ENCODE peak calls at places on chromosomes 5 and 9, in six cellular contexts. B is K562, U is H1, O is NT2/D1, Y is HepG2, K is GM12878. C is an unnamed sample.

GRCh38 chr9:129624168-129624759 is 1.7 kb upstream of the NTMT1 start:
- DNase-seq in B (peak; percentile 54), U (peak; percentile 95), O (no peak), Y (peak; percentile 46), K (no peak), C (peak; percentile 45)

GRCh38 chr5:172114875-172115422 is 73.1 kb downstream of the STK10 start:
- DNase-seq in B (no peak), U (no peak), O (no peak), Y (no peak), K (peak; percentile 93), C (no peak)

GRCh38 chr9:88477300-88477751 is 57.7 kb upstream of the NXNL2 start:
- DNase-seq in B (no peak), U (no peak), O (no peak), Y (no peak), K (peak; percentile 35), C (no peak)

GRCh38 chr5:172695431-172696054 is 54.5 kb downstream of the NEURL1B start:
- DNase-seq in B (no peak), U (no peak), O (no peak), Y (no peak), K (no peak), C (no peak)

GRCh38 chr9:35406183-35406959 is 83.5 kb upstream of the RUSC2 start:
- DNase-seq in B (peak; percentile 73), U (peak; percentile 99), O (peak; percentile 56), Y (no peak), K (no peak), C (no peak)

GRCh38 chr9:70746760-70747159 is 332.3 kb upstream of the KLF9 start:
- DNase-seq in B (no peak), U (no peak), O (no peak), Y (no peak), K (no peak), C (no peak)

GRCh38 chr9:71858812-71859211 is 52.2 kb downstream of the ABHD17B start:
- DNase-seq in B (no peak), U (no peak), O (no peak), Y (no peak), K (peak; percentile 36), C (no peak)

GRCh38 chr9:63816742-63817621 is 1468.0 kb downstream of the FOXD4L5 start:
- DNase-seq in B (peak; percentile 60), U (peak; percentile 98), O (peak; percentile 97), Y (peak; percentile 70), K (peak; percentile 80), C (no peak)

GRCh38 chr5:159891371-159891770 is 24.9 kb upstream of the ADRA1B start:
- DNase-seq in B (no peak), U (no peak), O (peak; percentile 47), Y (no peak), K (no peak), C (no peak)

GRCh38 chr5:94672746-94673145 is 54.3 kb downstream of the SLF1 start:
- DNase-seq in B (no peak), U (no peak), O (no peak), Y (no peak), K (no peak), C (no peak)

GRCh38 chr5:14331377-14331776 is 188.2 kb downstream of the TRIO start:
- DNase-seq in B (no peak), U (no peak), O (no peak), Y (no peak), K (no peak), C (no peak)

GRCh38 chr9:80158150-80158549 is 586.4 kb downstream of the TLE4 start:
- DNase-seq in B (no peak), U (no peak), O (no peak), Y (no peak), K (no peak), C (no peak)

GRCh38 chr9:123929177-123929869 is 603 bp downstream of the DENND1A start:
- DNase-seq in B (peak; percentile 33), U (peak; percentile 66), O (no peak), Y (peak; percentile 54), K (no peak), C (no peak)

GRCh38 chr9:83106272-83106671 is 43.3 kb upstream of the RASEF start:
- DNase-seq in B (no peak), U (no peak), O (no peak), Y (no peak), K (no peak), C (no peak)

GRCh38 chr5:73218552-73219171 is 45.7 kb downstream of the TMEM174 start:
- DNase-seq in B (no peak), U (no peak), O (no peak), Y (no peak), K (no peak), C (peak; percentile 26)

GRCh38 chr9:33375238-33375840 is 27.0 kb downstream of the AQP7 start:
- DNase-seq in B (no peak), U (peak; percentile 67), O (no peak), Y (no peak), K (no peak), C (peak; percentile 76)

GRCh38 chr5:153157156-153157555 is 333.3 kb upstream of the GRIA1 start:
- DNase-seq in B (no peak), U (no peak), O (no peak), Y (no peak), K (no peak), C (no peak)

GRCh38 chr9:93557366-93558137 is 18.8 kb upstream of the PHF2 start:
- DNase-seq in B (no peak), U (no peak), O (no peak), Y (no peak), K (no peak), C (no peak)

GRCh38 chr5:106423109-106423897 is 1247.4 kb downstream of the EFNA5 start:
- DNase-seq in B (no peak), U (no peak), O (no peak), Y (no peak), K (no peak), C (no peak)

GRCh38 chr5:101626572-101626971 is 669.5 kb downstream of the SLCO4C1 start:
- DNase-seq in B (no peak), U (no peak), O (no peak), Y (no peak), K (no peak), C (no peak)

DNA sequence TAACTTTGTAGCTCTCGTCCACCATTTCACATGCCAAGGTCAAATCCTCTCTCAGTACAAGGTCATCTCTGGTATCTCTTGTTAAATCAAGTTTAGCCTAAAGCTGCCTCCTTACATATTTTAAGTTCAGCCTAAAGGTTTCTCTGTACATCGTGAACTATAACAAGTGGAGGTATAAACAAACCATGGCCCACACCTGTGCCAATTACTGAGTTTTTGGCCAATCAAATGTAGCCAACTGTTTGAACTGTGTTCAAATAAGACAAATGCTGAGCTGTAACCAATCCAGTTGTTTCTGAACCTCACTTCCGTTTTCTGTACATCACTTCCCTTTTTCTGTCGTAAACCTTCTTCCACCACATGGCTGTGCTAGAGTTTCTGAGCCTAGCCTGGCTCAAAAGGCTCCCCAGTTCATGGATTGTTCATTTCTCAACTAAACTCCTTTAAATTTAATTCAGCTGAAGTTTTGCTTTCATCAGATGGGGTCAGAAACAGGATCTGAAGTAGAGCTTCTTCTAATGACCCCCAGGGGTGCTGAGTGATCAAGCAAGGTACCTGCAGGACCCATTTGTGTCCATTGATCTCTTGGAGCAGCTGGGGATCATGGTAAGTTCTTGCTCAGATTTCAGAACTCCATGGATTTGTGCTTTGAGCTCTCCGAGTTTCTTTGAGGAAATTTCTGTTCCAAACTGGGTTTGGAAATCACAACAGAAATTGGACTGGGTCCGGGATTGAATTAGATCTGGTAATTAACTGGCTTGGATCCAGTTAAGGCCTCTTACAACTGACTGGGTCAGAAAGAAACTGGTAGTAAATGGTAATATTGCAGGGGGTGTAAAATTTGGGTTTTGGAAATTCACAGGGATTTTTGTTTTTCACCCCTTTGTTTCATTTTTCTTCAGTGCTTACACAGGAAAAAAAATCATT is 11.0 kb upstream of the NANS start:
- DNase-seq in B (peak; percentile 50), U (no peak), O (no peak), Y (peak; percentile 77), K (peak; percentile 84), C (peak; percentile 87)
- TF ChIP-seq ZNF274 in B (no peak), U (no peak), O (no peak), Y (no peak), K (no peak), C (no peak)

DNA sequence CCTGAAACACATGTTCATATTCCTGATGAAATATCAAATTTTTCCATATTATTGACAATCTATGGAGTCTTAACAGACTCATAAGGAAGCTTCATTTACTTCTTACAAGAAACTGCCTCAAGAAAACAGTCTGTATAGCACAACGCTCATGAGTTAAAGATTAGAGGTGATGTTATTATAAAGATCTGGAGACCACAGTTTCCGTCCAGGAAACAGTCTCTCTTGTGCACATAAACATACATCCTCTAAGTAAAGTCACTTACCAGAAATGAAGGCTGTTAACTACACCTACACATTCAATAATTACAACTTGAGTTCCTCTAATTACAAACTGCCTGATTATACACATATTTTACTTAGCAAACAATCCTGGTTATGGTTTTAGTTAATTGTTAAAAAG is 86.8 kb downstream of the RAPGEF6 start:
- DNase-seq in B (no peak), U (no peak), O (no peak), Y (no peak), K (no peak), C (no peak)
- TF ChIP-seq ZNF274 in B (no peak), U (no peak), O (no peak), Y (no peak), K (no peak), C (no peak)

DNA sequence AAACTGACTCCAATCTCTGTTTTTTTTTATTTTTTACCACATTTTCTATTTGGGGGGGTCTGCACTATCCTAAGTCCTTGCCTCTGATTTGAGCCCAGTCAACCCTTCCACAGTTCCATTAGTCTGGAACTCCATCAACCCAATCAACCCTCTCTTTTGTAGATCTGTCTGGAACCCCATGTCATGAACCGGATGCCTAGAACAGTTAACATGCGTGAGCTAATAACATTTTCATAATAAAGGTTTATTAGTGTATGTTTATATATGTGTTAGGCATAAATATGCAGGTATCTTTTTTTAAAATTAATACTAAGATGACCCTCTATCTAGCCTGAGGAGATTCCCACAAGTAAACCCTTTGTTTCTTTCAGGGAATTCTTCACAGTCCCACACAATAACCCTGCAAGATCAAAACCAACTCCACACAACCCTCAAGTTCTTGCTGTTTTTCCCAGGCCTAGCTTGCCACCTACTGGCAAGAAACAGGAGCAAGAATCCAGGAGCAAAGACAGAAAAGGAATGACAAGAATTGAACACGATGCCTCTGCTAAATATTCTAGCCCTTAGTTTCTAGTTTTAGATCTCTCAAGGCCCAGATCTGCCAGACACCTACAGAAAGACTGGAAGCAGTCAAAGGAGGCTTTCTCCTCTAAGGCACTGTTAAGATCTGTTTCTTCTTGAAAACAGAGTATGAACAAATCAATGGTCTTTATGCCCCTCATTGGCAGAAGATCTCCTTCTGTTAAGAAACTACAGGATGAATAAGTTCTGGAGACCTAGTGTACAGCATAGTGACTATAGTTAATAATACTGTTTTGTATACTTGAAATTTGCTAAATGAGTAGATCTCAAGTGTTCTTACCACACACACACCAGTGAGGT is 100.4 kb downstream of the TRIM36 start:
- DNase-seq in B (no peak), U (peak; percentile 58), O (peak; percentile 30), Y (peak; percentile 64), K (peak; percentile 12), C (peak; percentile 51)
- TF ChIP-seq ZNF274 in B (no peak), U (no peak), O (no peak), Y (no peak), K (no peak), C (no peak)

DNA sequence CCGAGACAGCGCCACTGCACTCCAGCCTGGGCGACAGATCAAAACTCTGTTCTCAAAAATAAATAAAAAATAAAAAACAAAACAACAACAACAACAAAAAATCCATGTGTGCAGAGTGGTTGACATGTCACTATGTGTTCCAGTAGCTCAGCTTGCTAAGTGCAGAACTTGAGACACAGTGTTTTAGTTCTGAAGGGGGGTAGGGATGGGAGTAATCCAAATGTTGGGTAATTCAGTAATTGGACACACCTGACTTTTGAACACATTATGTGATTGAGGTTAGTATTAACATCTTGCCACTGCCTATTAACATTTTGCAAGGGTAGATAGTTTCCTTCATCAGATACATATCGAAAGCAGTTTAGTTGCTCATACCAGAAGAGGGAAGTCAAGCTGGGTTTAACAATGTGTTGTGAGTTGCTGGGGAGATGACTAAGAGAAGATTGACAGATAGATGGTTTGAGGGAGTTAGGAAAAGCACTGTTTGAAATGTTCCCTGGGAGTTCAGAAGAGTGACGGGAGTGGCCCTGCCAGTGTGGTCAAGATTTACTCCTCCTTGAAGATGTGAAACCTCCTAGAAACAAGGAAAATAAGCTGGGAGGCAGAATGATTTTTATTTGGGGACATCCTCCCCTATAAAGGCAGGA is 928 bp downstream of the HACD4 start:
- DNase-seq in B (no peak), U (no peak), O (no peak), Y (no peak), K (peak; percentile 52), C (no peak)
- TF ChIP-seq ZNF274 in B (no peak), U (no peak), O (no peak), Y (no peak), K (no peak), C (no peak)

C was measured in HCT116.